ENCODE peak calls at places on chromosomes 7 and 10, in seven cellular contexts. O is skeletal muscle cell; L is CD4-positive, CD25-positive, alpha-beta regulatory T cell; S is neuronal stem cell; Z is ovary; C is IMR-90; K is mesendoderm. F is an unnamed sample.

GRCh38 chr7:36278767-36279171 is 110.9 kb upstream of the ANLN start:
- DNase-seq in Z (peak; percentile 38), S (no peak), O (peak; percentile 88), L (no peak), K (peak; percentile 72), C (peak; percentile 89), F (no peak)

GRCh38 chr7:30922596-30922995 is 10.9 kb downstream of the AQP1 start:
- DNase-seq in S (no peak), L (no peak), O (no peak), Z (peak; percentile 14), K (no peak), C (no peak), F (no peak)

GRCh38 chr10:117501460-117502035 is 41.0 kb upstream of the EMX2 start:
- DNase-seq in O (no peak), L (no peak), Z (no peak), C (no peak), S (no peak), K (no peak), F (no peak)

GRCh38 chr10:51083280-51083986 is 9.1 kb downstream of the PRKG1 start:
- DNase-seq in S (no peak), Z (no peak), L (no peak), K (peak; percentile 87), C (peak; percentile 52), O (no peak), F (no peak)

GRCh38 chr10:127194598-127194997 is 1.8 kb downstream of the INSYN2A start:
- DNase-seq in Z (no peak), S (no peak), K (no peak), C (no peak), O (no peak), L (no peak), F (no peak)

GRCh38 chr7:147311332-147311731 is 1194.7 kb downstream of the CNTNAP2 start:
- DNase-seq in K (no peak), O (no peak), C (no peak), Z (no peak), S (no peak), L (no peak), F (no peak)

GRCh38 chr7:112572669-112573301 is 92.0 kb downstream of the LSMEM1 start:
- DNase-seq in L (no peak), S (no peak), K (no peak), O (no peak), Z (no peak), C (no peak), F (no peak)

GRCh38 chr10:74585231-74586087 is 240.9 kb upstream of the KAT6B start:
- DNase-seq in S (no peak), L (peak; percentile 84), O (no peak), Z (peak; percentile 25), C (peak; percentile 0), K (peak; percentile 10), F (no peak)

GRCh38 chr7:154644366-154644765 is 358.6 kb downstream of the PAXIP1 start:
- DNase-seq in K (no peak), O (no peak), C (no peak), L (no peak), S (no peak), Z (no peak), F (no peak)

GRCh38 chr10:131249957-131250347 is 61.6 kb downstream of the TCERG1L start:
- DNase-seq in O (no peak), S (no peak), C (no peak), Z (no peak), K (peak; percentile 51), L (no peak), F (no peak)

GRCh38 chr7:24956021-24956420 is 24.0 kb downstream of the OSBPL3 start:
- DNase-seq in O (no peak), L (no peak), K (no peak), C (no peak), S (no peak), Z (no peak), F (no peak)

GRCh38 chr7:47783456-47784240 is 164.6 kb downstream of the PKD1L1 start:
- DNase-seq in O (peak; percentile 90), C (peak; percentile 98), S (no peak), L (no peak), K (peak; percentile 55), Z (peak; percentile 67), F (peak; percentile 89)

GRCh38 chr7:108034586-108034985 is 31.6 kb upstream of the LAMB1 start:
- DNase-seq in S (no peak), Z (no peak), L (no peak), O (no peak), K (peak; percentile 88), C (no peak), F (no peak)

GRCh38 chr7:106108988-106109387 is 3.1 kb downstream of the SYPL1 start:
- DNase-seq in S (no peak), L (peak; percentile 22), Z (no peak), K (no peak), O (no peak), C (no peak), F (no peak)

GRCh38 chr7:112749775-112750174 is 40.4 kb downstream of the TMEM168 start:
- DNase-seq in O (no peak), C (no peak), S (no peak), K (no peak), L (no peak), Z (no peak), F (no peak)

GRCh38 chr10:91514025-91514424 is 103.9 kb downstream of the HECTD2 start:
- DNase-seq in L (no peak), S (no peak), K (no peak), O (no peak), C (peak; percentile 55), Z (no peak), F (no peak)

GRCh38 chr7:22726345-22726848 is 603 bp upstream of the IL6 start:
- DNase-seq in L (peak; percentile 75), Z (peak; percentile 43), O (no peak), S (peak; percentile 35), K (peak; percentile 94), C (peak; percentile 90), F (no peak)

GRCh38 chr7:18900801-18901200 is 216.6 kb downstream of the TWIST1 start:
- DNase-seq in O (peak; percentile 6), S (no peak), Z (no peak), C (no peak), K (no peak), L (no peak), F (no peak)

GRCh38 chr10:101629781-101630419 is 41.8 kb downstream of the DPCD start:
- DNase-seq in O (no peak), Z (no peak), C (no peak), S (peak; percentile 69), L (no peak), K (no peak), F (no peak)

GRCh38 chr10:62050941-62051433 is 149.5 kb downstream of the ARID5B start:
- DNase-seq in C (peak; percentile 96), Z (peak; percentile 60), K (peak; percentile 84), L (peak; percentile 95), O (peak; percentile 88), S (no peak), F (peak; percentile 92)
- H3K4me3 ChIP-seq in C (peak overlapping the region; percentile 62), Z (peak overlapping the region; percentile 76), K (no peak overlapping the region), L (peak overlapping the region; percentile 99), O (peak overlapping the region; percentile 85), S (no peak overlapping the region), F (peak overlapping the region; percentile 68)

DNA sequence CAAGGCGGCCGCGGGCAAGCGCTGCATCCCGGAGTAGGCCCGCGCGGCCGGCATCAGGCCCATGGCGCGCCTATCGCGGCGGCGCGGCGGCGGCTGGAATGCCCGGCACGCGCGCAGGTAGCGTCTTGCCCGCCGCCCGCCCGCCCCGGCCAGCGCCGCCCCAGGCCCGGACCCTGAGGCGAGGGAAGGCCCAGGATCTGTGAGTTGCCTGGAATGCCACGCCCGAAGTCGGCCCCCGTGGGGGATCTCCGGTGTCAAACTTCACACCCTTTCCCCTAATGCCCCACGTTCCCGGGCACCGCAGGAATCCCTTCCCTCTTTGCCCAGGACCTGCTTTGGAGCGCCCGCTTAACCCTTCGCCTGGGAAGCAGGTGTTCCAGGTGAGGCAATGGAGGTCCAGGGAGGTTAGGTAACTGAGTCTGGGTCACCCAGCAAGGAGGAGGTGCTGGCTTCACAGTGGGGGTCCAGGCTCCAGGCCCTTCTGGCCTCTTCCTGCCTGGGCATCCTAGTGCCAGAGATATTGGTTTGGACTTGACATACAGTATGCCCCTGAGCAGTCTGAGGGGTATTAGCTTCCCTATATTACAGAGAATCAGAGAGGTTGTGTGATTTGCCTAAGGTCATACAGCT is 138.1 kb downstream of the ARHGAP22 start:
- DNase-seq in C (no peak), L (no peak), Z (no peak), K (peak; percentile 43), O (no peak), S (no peak), F (no peak)
- H3K4me3 ChIP-seq in C (no peak overlapping the region), L (no peak overlapping the region), Z (no peak overlapping the region), K (no peak overlapping the region), O (no peak overlapping the region), S (no peak overlapping the region), F (no peak overlapping the region)

GRCh38 chr7:114929570-114929969 is 7.7 kb downstream of the MDFIC start:
- DNase-seq in K (peak; percentile 51), Z (no peak), O (no peak), C (no peak), S (no peak), L (no peak), F (no peak)
- H3K4me3 ChIP-seq in K (no peak overlapping the region), Z (no peak overlapping the region), O (no peak overlapping the region), C (no peak overlapping the region), S (no peak overlapping the region), L (peak overlapping the region; percentile 87), F (no peak overlapping the region)

GRCh38 chr7:93117327-93117726 is 452 bp downstream of the SAMD9 start:
- DNase-seq in K (no peak), O (no peak), C (no peak), S (no peak), Z (no peak), L (peak; percentile 20), F (no peak)

GRCh38 chr7:93117852-93118530 is at the start of gene SAMD9:
- DNase-seq in L (peak; percentile 92), K (peak; percentile 1), C (peak; percentile 77), O (peak; percentile 44), S (no peak), Z (peak; percentile 64), F (peak; percentile 39)

GRCh38 chr7:93120981-93121549 is 3.3 kb upstream of the SAMD9 start:
- DNase-seq in O (no peak), K (no peak), S (no peak), L (no peak), Z (no peak), C (no peak), F (no peak)

GRCh38 chr7:93119191-93119905 is 1.6 kb upstream of the SAMD9 start:
- DNase-seq in K (peak; percentile 59), L (no peak), O (no peak), S (no peak), C (peak; percentile 4), Z (no peak), F (no peak)

GRCh38 chr7:93115796-93116195 is 2.0 kb downstream of the SAMD9 start:
- DNase-seq in S (no peak), K (no peak), Z (no peak), C (peak; percentile 75), O (peak; percentile 25), L (peak; percentile 49), F (peak; percentile 33)
- H3K4me3 ChIP-seq in S (no peak overlapping the region), K (no peak overlapping the region), Z (no peak overlapping the region), C (no peak overlapping the region), O (no peak overlapping the region), L (peak overlapping the region; percentile 97), F (no peak overlapping the region)